ENCODE peak calls at places on chromosomes 12 and 14, in four cellular contexts. One of them, this sample, is unnamed.

GRCh38 chr14:51938137-51938536 is 51.2 kb upstream of the RTRAF start:
- DNase-seq in stomach: no peak
- DNase-seq in psoas muscle: no peak
- DNase-seq in breast epithelium: no peak
- DNase-seq in this sample: no peak

GRCh38 chr14:78005325-78005724 is 164.8 kb upstream of the NRXN3 start:
- DNase-seq in breast epithelium: no peak
- DNase-seq in stomach: no peak
- DNase-seq in psoas muscle: no peak
- DNase-seq in this sample: no peak

GRCh38 chr14:59159169-59159568 is 29.3 kb upstream of the DAAM1 start:
- DNase-seq in psoas muscle: no peak
- DNase-seq in breast epithelium: no peak
- DNase-seq in stomach: no peak
- DNase-seq in this sample: no peak

GRCh38 chr12:122051231-122051876 is 27.2 kb upstream of the MLXIP start:
- DNase-seq in stomach: no peak
- DNase-seq in breast epithelium: no peak
- DNase-seq in psoas muscle: peak
- DNase-seq in this sample: peak

GRCh38 chr12:120762093-120762492 is 36.5 kb downstream of the ACADS start:
- DNase-seq in stomach: no peak
- DNase-seq in psoas muscle: no peak
- DNase-seq in breast epithelium: no peak
- DNase-seq in this sample: no peak

GRCh38 chr14:60565211-60565610 is 56.3 kb downstream of the SIX6 start:
- DNase-seq in psoas muscle: no peak
- DNase-seq in breast epithelium: peak
- DNase-seq in stomach: no peak
- DNase-seq in this sample: no peak

GRCh38 chr14:65486856-65487255 is 74.3 kb downstream of the FUT8 start:
- DNase-seq in stomach: no peak
- DNase-seq in breast epithelium: no peak
- DNase-seq in psoas muscle: no peak
- DNase-seq in this sample: no peak

GRCh38 chr12:10016881-10017280 is 6.5 kb downstream of the CLEC12B start:
- DNase-seq in psoas muscle: no peak
- DNase-seq in stomach: no peak
- DNase-seq in breast epithelium: no peak
- DNase-seq in this sample: no peak

GRCh38 chr12:43289412-43289811 is 262.6 kb downstream of the ADAMTS20 start:
- DNase-seq in psoas muscle: no peak
- DNase-seq in stomach: no peak
- DNase-seq in breast epithelium: no peak
- DNase-seq in this sample: no peak

GRCh38 chr12:122501489-122501989 is 807 bp upstream of the ZCCHC8 start:
- DNase-seq in breast epithelium: no peak
- DNase-seq in stomach: no peak
- DNase-seq in psoas muscle: no peak
- DNase-seq in this sample: no peak

GRCh38 chr12:118060301-118061010 is 523 bp downstream of the WSB2 start:
- DNase-seq in breast epithelium: peak
- DNase-seq in stomach: peak
- DNase-seq in psoas muscle: peak
- DNase-seq in this sample: peak

GRCh38 chr12:83537428-83538053 is 850.8 kb downstream of the TMTC2 start:
- DNase-seq in breast epithelium: no peak
- DNase-seq in psoas muscle: no peak
- DNase-seq in stomach: no peak
- DNase-seq in this sample: no peak

GRCh38 chr14:35987731-35988130 is 161.6 kb downstream of the BRMS1L start:
- DNase-seq in psoas muscle: no peak
- DNase-seq in breast epithelium: no peak
- DNase-seq in stomach: no peak
- DNase-seq in this sample: no peak

GRCh38 chr14:93536945-93537344 is 106.2 kb downstream of the UNC79 start:
- DNase-seq in stomach: no peak
- DNase-seq in breast epithelium: no peak
- DNase-seq in psoas muscle: no peak
- DNase-seq in this sample: no peak

GRCh38 chr12:26863515-26863914 is 30.5 kb upstream of the ITPR2 start:
- DNase-seq in stomach: no peak
- DNase-seq in breast epithelium: no peak
- DNase-seq in psoas muscle: no peak
- DNase-seq in this sample: no peak

GRCh38 chr12:89464974-89465592 is 59.5 kb downstream of the GALNT4 start:
- DNase-seq in stomach: no peak
- DNase-seq in psoas muscle: no peak
- DNase-seq in breast epithelium: no peak
- DNase-seq in this sample: no peak

GRCh38 chr12:101773560-101774206 is 34.4 kb upstream of the SYCP3 start:
- DNase-seq in breast epithelium: peak
- DNase-seq in stomach: peak
- DNase-seq in psoas muscle: peak
- DNase-seq in this sample: no peak

GRCh38 chr12:53213348-53213747 is 6.3 kb upstream of the ITGB7 start:
- DNase-seq in breast epithelium: peak
- DNase-seq in psoas muscle: peak
- DNase-seq in stomach: peak
- DNase-seq in this sample: peak

GRCh38 chr14:106844608-106845285 is 1318.4 kb downstream of the TMEM121 start:
- DNase-seq in stomach: peak
- DNase-seq in psoas muscle: peak
- DNase-seq in breast epithelium: peak
- DNase-seq in this sample: peak

GRCh38 chr12:89261210-89261609 is 91.1 kb downstream of the DUSP6 start:
- DNase-seq in breast epithelium: no peak
- DNase-seq in stomach: no peak
- DNase-seq in psoas muscle: no peak
- DNase-seq in this sample: no peak

GRCh38 chr12:73902270-73902669 is 635.4 kb upstream of the ATXN7L3B start:
- DNase-seq in stomach: no peak
- DNase-seq in psoas muscle: no peak
- DNase-seq in breast epithelium: no peak
- DNase-seq in this sample: no peak

GRCh38 chr12:80195737-80196136 is 96.4 kb downstream of the OTOGL start:
- DNase-seq in psoas muscle: no peak
- DNase-seq in breast epithelium: no peak
- DNase-seq in stomach: no peak
- DNase-seq in this sample: no peak

GRCh38 chr14:52272375-52272774 is 4.9 kb downstream of the PTGDR start:
- DNase-seq in stomach: no peak
- DNase-seq in psoas muscle: no peak
- DNase-seq in breast epithelium: no peak
- DNase-seq in this sample: no peak

GRCh38 chr12:12449533-12450025 is 92.7 kb downstream of the BORCS5 start:
- DNase-seq in psoas muscle: no peak
- DNase-seq in stomach: peak
- DNase-seq in breast epithelium: peak
- DNase-seq in this sample: no peak

GRCh38 chr12:26010293-26010821 is 51.9 kb downstream of the RASSF8 start:
- DNase-seq in stomach: no peak
- DNase-seq in breast epithelium: no peak
- DNase-seq in psoas muscle: no peak
- DNase-seq in this sample: no peak

GRCh38 chr14:21525995-21526671 is at the start of gene SALL2:
- DNase-seq in stomach: peak
- DNase-seq in breast epithelium: peak
- DNase-seq in psoas muscle: peak
- DNase-seq in this sample: peak

GRCh38 chr12:132478845-132479244 is 11.1 kb upstream of the FBRSL1 start:
- DNase-seq in breast epithelium: no peak
- DNase-seq in stomach: no peak
- DNase-seq in psoas muscle: peak
- DNase-seq in this sample: peak

GRCh38 chr14:30874120-30874998 is at the start of gene COCH:
- DNase-seq in breast epithelium: no peak
- DNase-seq in stomach: peak
- DNase-seq in psoas muscle: peak
- DNase-seq in this sample: peak

GRCh38 chr14:30874999-30875787 is 834 bp downstream of the COCH start:
- DNase-seq in breast epithelium: no peak
- DNase-seq in psoas muscle: peak
- DNase-seq in stomach: no peak
- DNase-seq in this sample: peak

GRCh38 chr14:30875788-30876053 is 1.4 kb downstream of the COCH start:
- DNase-seq in stomach: no peak
- DNase-seq in psoas muscle: no peak
- DNase-seq in breast epithelium: no peak
- DNase-seq in this sample: no peak

GRCh38 chr14:30872602-30873001 is 1.8 kb upstream of the COCH start:
- DNase-seq in psoas muscle: no peak
- DNase-seq in breast epithelium: no peak
- DNase-seq in stomach: no peak
- DNase-seq in this sample: no peak

DNA sequence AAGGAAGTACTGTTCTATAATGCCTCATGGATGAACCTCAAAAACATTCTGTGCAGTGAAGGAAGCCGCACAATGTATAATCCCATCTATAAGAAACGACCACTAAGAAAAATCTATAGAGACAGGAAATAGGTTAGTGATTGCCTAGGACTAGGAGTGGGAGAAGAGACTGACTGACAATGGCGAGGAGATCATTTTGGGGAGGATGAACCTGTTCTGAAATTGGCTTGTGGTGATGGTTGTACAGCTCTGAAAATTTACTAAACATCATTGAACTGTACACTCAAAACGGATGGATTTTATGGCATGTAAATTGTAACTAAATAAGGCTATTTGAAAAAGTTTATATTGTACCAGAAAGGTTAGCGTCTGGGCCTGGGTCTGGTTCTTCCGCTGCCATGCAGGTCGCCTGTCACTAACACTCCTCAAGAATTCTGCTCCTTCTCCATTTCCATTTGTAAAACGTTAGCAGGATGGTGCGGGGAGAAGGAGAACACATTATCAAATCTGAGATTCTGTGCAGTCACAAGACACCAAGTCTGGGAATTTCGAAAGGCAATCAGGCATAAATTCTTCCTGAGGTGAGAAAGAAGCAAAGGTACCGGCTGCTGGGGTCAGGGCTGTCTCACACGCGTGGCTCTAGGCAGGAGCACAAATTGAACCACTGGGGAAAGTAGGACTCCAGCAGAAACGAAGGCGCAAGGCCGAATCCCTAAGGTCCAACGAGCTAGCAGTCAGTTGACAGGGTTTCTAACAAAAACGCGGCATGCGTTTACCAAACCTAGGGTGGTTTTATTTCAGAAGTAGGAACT is 845 bp upstream of the COCH start:
- DNase-seq in stomach: no peak
- DNase-seq in breast epithelium: no peak
- DNase-seq in psoas muscle: no peak
- DNase-seq in this sample: no peak
- H3K4me3 ChIP-seq in stomach: peak
- H3K4me3 ChIP-seq in breast epithelium: peak
- H3K4me3 ChIP-seq in psoas muscle: peak
- H3K4me3 ChIP-seq in this sample: no peak

DNA sequence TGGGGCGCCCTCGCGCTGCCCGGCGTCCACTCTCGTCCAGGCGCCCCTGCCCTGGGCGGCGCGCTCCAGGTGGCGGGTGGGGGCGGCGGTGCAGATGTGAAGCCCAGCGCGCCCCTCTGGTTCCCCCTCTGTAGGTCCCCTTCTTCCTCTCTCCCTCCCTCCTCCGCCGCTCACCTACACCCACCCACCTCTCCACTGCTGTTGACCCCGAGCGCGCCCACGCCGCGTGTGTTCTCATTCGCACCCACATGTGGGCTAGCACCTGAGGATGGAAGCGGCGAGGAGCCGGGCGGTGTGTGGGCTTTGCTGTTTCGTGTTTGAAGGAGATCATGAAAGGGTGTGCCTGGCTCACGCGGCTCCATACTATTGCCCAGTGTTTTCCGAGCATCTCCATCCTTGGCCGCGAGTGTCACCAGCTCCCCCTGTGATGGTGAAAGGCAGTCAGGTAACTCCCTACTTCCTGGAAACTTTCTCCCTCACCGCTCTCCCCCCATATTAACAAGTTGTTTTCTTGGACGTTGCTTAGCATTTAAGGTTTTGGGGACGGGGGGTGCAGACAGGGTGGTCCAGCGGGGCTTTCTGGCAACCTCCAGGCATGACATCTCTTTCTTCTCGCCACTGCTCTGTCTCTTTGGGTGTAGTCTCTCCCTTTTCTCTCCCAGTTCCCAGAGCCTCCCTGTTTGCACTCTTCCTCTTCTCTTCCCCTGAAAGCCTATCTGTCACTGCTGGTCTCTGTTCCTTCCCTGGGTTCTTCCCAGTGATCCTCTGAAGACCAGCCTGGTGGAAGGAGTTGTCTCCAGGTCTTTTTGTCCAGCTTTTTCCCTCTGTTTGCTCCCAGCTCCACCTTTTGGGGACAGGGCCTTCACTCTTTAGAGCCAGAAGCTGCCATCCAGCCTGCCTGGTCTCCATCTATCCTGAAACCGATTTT is 1.6 kb downstream of the CACNA1C start:
- DNase-seq in stomach: no peak
- DNase-seq in breast epithelium: peak
- DNase-seq in psoas muscle: no peak
- DNase-seq in this sample: no peak
- H3K27ac ChIP-seq in stomach: peak
- H3K27ac ChIP-seq in breast epithelium: peak
- H3K27ac ChIP-seq in psoas muscle: no peak
- H3K27ac ChIP-seq in this sample: peak

GRCh38 chr12:46386877-46387629 is 14.5 kb upstream of the SLC38A2 start:
- DNase-seq in breast epithelium: no peak
- DNase-seq in psoas muscle: no peak
- DNase-seq in stomach: no peak
- DNase-seq in this sample: peak
- H3K4me3 ChIP-seq in breast epithelium: no peak
- H3K4me3 ChIP-seq in psoas muscle: peak
- H3K4me3 ChIP-seq in stomach: no peak
- H3K4me3 ChIP-seq in this sample: peak

GRCh38 chr14:91125801-91126200 is 11.9 kb downstream of the DGLUCY start:
- DNase-seq in stomach: no peak
- DNase-seq in psoas muscle: no peak
- DNase-seq in breast epithelium: no peak
- DNase-seq in this sample: no peak

GRCh38 chr14:91127924-91128323 is 14.1 kb downstream of the DGLUCY start:
- DNase-seq in breast epithelium: no peak
- DNase-seq in stomach: no peak
- DNase-seq in psoas muscle: no peak
- DNase-seq in this sample: no peak

GRCh38 chr14:91127411-91127810 is 13.5 kb downstream of the DGLUCY start:
- DNase-seq in stomach: peak
- DNase-seq in breast epithelium: peak
- DNase-seq in psoas muscle: peak
- DNase-seq in this sample: peak

GRCh38 chr14:91125271-91125661 is 11.4 kb downstream of the DGLUCY start:
- DNase-seq in stomach: no peak
- DNase-seq in breast epithelium: no peak
- DNase-seq in psoas muscle: no peak
- DNase-seq in this sample: no peak

GRCh38 chr14:91126761-91127160 is 12.9 kb downstream of the DGLUCY start:
- DNase-seq in psoas muscle: no peak
- DNase-seq in breast epithelium: no peak
- DNase-seq in stomach: no peak
- DNase-seq in this sample: no peak
- H3K27ac ChIP-seq in psoas muscle: peak
- H3K27ac ChIP-seq in breast epithelium: peak
- H3K27ac ChIP-seq in stomach: peak
- H3K27ac ChIP-seq in this sample: peak

GRCh38 chr14:103652806-103653205 is 23.8 kb downstream of the KLC1 start:
- DNase-seq in breast epithelium: no peak
- DNase-seq in psoas muscle: no peak
- DNase-seq in stomach: no peak
- DNase-seq in this sample: no peak
- H3K4me3 ChIP-seq in breast epithelium: no peak
- H3K4me3 ChIP-seq in psoas muscle: no peak
- H3K4me3 ChIP-seq in stomach: no peak
- H3K4me3 ChIP-seq in this sample: no peak